ENCODE peak calls at places on chromosomes 3 and 15, in four cellular contexts. K is K562, X is fibroblast of lung, F is HCT116. T is an unnamed sample.

GRCh38 chr15:67085237-67085817 is 19.9 kb downstream of the SMAD3 start:
- DNase-seq in K (no peak), X (no peak), F (no peak), T (no peak)

GRCh38 chr3:98986073-98986472 is 84.6 kb upstream of the DCBLD2 start:
- DNase-seq in K (no peak), X (peak), F (peak), T (no peak)

GRCh38 chr15:58297639-58298038 is 134.2 kb upstream of the LIPC start:
- DNase-seq in K (no peak), X (no peak), F (no peak), T (no peak)

GRCh38 chr3:172280406-172281051 is 167.7 kb downstream of the GHSR start:
- DNase-seq in X (peak), K (peak), F (no peak), T (no peak)

GRCh38 chr3:24344784-24345439 is 149.7 kb downstream of the THRB start:
- DNase-seq in X (peak), K (no peak), F (no peak), T (no peak)

GRCh38 chr15:73954188-73955145 is 28.2 kb downstream of the LOXL1 start:
- DNase-seq in F (no peak), K (no peak), X (no peak), T (no peak)

GRCh38 chr3:168161696-168162095 is 66.0 kb upstream of the GOLIM4 start:
- DNase-seq in F (no peak), X (no peak), K (no peak), T (no peak)

GRCh38 chr3:81406318-81406717 is 355.1 kb downstream of the GBE1 start:
- DNase-seq in K (no peak), X (no peak), F (no peak), T (no peak)

GRCh38 chr3:54212723-54213122 is 90.4 kb downstream of the CACNA2D3 start:
- DNase-seq in X (no peak), K (no peak), F (no peak), T (no peak)

GRCh38 chr15:35067501-35068347 is 17.4 kb downstream of the NANOGP8 start:
- DNase-seq in K (no peak), X (no peak), F (no peak), T (no peak)

GRCh38 chr3:170956647-170957046 is 48.2 kb upstream of the EIF5A2 start:
- DNase-seq in X (no peak), F (no peak), K (no peak), T (no peak)

GRCh38 chr3:183980408-183980807 is 37.3 kb downstream of the ABCC5 start:
- DNase-seq in X (no peak), F (no peak), K (no peak), T (no peak)

GRCh38 chr15:101038327-101039003 is 119.3 kb downstream of the LRRK1 start:
- DNase-seq in F (no peak), K (no peak), X (no peak), T (no peak)

GRCh38 chr3:160023476-160023875 is 34.8 kb downstream of the IL12A start:
- DNase-seq in K (no peak), X (no peak), F (no peak), T (no peak)

GRCh38 chr3:11607816-11608215 is 35.9 kb downstream of the VGLL4 start:
- DNase-seq in K (peak), X (peak), F (no peak), T (no peak)
- H3K9ac ChIP-seq in K (no peak), X (no peak), F (no peak), T (no peak)

GRCh38 chr3:145384307-145384706 is 776.7 kb downstream of the PLOD2 start:
- DNase-seq in F (no peak), X (no peak), K (no peak), T (no peak)

GRCh38 chr3:145383416-145383815 is 777.6 kb downstream of the PLOD2 start:
- DNase-seq in K (no peak), X (no peak), F (no peak), T (no peak)
- H2AFZ ChIP-seq in K (no peak), X (no peak), F (no peak), T (no peak)

GRCh38 chr3:111521881-111522280 is 20.1 kb upstream of the CD96 start:
- DNase-seq in X (peak), K (no peak), F (no peak), T (peak)
- H3K4me3 ChIP-seq in X (no peak), K (no peak), F (no peak), T (no peak)

GRCh38 chr3:156826896-156827882 is 1.0 kb downstream of the LEKR1 start:
- DNase-seq in F (no peak), X (no peak), K (no peak), T (peak)
- H3K9ac ChIP-seq in F (peak), X (peak), K (peak), T (peak)

GRCh38 chr3:149343951-149344350 is 10.5 kb upstream of the TM4SF18 start:
- DNase-seq in K (no peak), X (no peak), F (no peak), T (peak)
- H2AFZ ChIP-seq in K (no peak), X (no peak), F (peak), T (no peak)

DNA sequence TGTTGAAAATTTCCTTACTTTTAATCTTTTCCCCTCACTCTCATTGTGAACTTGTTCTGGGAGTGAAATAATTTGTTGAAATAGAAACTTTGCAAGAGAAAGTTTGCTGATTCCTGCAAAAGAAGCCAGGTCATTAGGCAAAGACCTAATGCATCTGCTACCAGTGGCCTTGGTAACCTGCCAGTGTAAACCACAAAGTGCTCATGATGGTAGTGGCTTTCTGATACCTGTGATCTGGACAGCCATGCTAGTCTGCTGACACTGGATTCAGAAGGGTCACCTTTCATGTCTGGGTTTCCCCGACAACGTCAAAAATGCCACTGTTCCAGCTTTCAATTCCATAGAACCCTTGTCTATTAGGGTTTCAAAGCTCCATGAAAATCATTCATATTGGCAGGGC is 123.7 kb upstream of the MCTP2 start:
- DNase-seq in K (no peak), X (no peak), F (no peak), T (no peak)
- H3K4me3 ChIP-seq in K (no peak), X (no peak), F (no peak), T (no peak)

T was measured in Karpas-422.